ENCODE peak calls at places on chromosomes 13 and 19, in six cellular contexts. F is activated T-cell treated with anti-CD3 and anti-CD28 coated beads, Interleukin-2, amount 50 U/mL, for 72 hours; E is AG04449; D is NCI-H1436; O is endothelial cell; A is fibroblast of the aortic adventitia. C is an unnamed sample.

GRCh38 chr13:103350147-103350546 is 283.9 kb upstream of the SLC10A2 start:
- DNase-seq in F (no peak), E (no peak), D (no peak), O (no peak), A (no peak), C (no peak)

GRCh38 chr13:51520524-51520923 is 63.7 kb upstream of the WDFY2 start:
- DNase-seq in F (no peak), E (no peak), D (no peak), O (no peak), A (peak), C (no peak)

GRCh38 chr13:99654076-99654475 is 152.8 kb downstream of the TM9SF2 start:
- DNase-seq in F (no peak), E (no peak), D (no peak), O (no peak), A (no peak), C (no peak)

GRCh38 chr13:94859812-94860210 is 147.5 kb upstream of the SOX21 start:
- DNase-seq in F (no peak), E (no peak), D (no peak), O (no peak), A (no peak), C (no peak)

GRCh38 chr19:30450101-30450500 is 77.9 kb downstream of the ZNF536 start:
- DNase-seq in F (no peak), E (no peak), D (peak), O (peak), A (no peak), C (peak)

GRCh38 chr19:40422428-40423226 is 3.2 kb downstream of the SERTAD1 start:
- DNase-seq in F (no peak), E (no peak), D (no peak), O (no peak), A (peak), C (no peak)

GRCh38 chr13:99414048-99414995 is 87.0 kb upstream of the TM9SF2 start:
- DNase-seq in F (no peak), E (no peak), D (no peak), O (no peak), A (no peak), C (no peak)

GRCh38 chr19:1012334-1012733 is 8.6 kb downstream of the TMEM259 start:
- DNase-seq in F (no peak), E (no peak), D (no peak), O (no peak), A (no peak), C (no peak)

GRCh38 chr19:4208385-4209094 is 20.8 kb upstream of the EBI3 start:
- DNase-seq in F (no peak), E (no peak), D (peak), O (no peak), A (no peak), C (peak)

GRCh38 chr13:113184568-113185440 is 23.7 kb downstream of the PCID2 start:
- DNase-seq in F (no peak), E (no peak), D (no peak), O (no peak), A (no peak), C (no peak)

GRCh38 chr19:36775768-36776167 is 3.2 kb upstream of the ZNF850 start:
- DNase-seq in F (no peak), E (no peak), D (no peak), O (no peak), A (no peak), C (no peak)

GRCh38 chr19:53432088-53432661 is 391 bp downstream of the ZNF761 start:
- DNase-seq in F (peak), E (no peak), D (no peak), O (peak), A (peak), C (no peak)

GRCh38 chr19:18265611-18265981 is 8.7 kb downstream of the IQCN start:
- DNase-seq in F (no peak), E (no peak), D (no peak), O (no peak), A (no peak), C (no peak)

GRCh38 chr13:99316657-99317244 is 9.6 kb upstream of the GPR183 start:
- DNase-seq in F (no peak), E (no peak), D (no peak), O (no peak), A (no peak), C (no peak)

GRCh38 chr13:49635599-49636433 is 7.5 kb downstream of the ARL11 start:
- DNase-seq in F (peak), E (no peak), D (no peak), O (no peak), A (peak), C (peak)

GRCh38 chr19:50696065-50696425 is 23.6 kb downstream of the SHANK1 start:
- DNase-seq in F (no peak), E (no peak), D (no peak), O (no peak), A (no peak), C (no peak)

GRCh38 chr13:50991624-50992610 is 82.3 kb downstream of the RNASEH2B start:
- DNase-seq in F (peak), E (no peak), D (no peak), O (no peak), A (no peak), C (no peak)

GRCh38 chr13:21812192-21812626 is 141.3 kb downstream of the FGF9 start:
- DNase-seq in F (no peak), E (no peak), D (peak), O (no peak), A (no peak), C (no peak)

GRCh38 chr13:110445722-110446569 is 115.6 kb downstream of the RAB20 start:
- DNase-seq in F (no peak), E (no peak), D (no peak), O (no peak), A (no peak), C (no peak)

GRCh38 chr19:53511933-53512374 is 26.0 kb upstream of the ZNF331 start:
- DNase-seq in F (peak), E (no peak), D (peak), O (peak), A (peak), C (peak)

GRCh38 chr19:38267780-38268430 is 3.5 kb downstream of the SPINT2 start:
- DNase-seq in F (no peak), E (no peak), D (no peak), O (no peak), A (no peak), C (no peak)

GRCh38 chr19:38224014-38224862 is at the start of gene DPF1:
- DNase-seq in F (peak), E (no peak), D (peak), O (peak), A (peak), C (peak)

GRCh38 chr13:111510502-111511218 is 190.2 kb downstream of the TEX29 start:
- DNase-seq in F (no peak), E (no peak), D (no peak), O (no peak), A (no peak), C (no peak)

GRCh38 chr13:19927117-19927734 is 31.3 kb upstream of the ZMYM2 start:
- DNase-seq in F (no peak), E (no peak), D (no peak), O (no peak), A (peak), C (no peak)

GRCh38 chr19:5470264-5470671 is 15.1 kb downstream of the ZNRF4 start:
- DNase-seq in F (no peak), E (no peak), D (no peak), O (no peak), A (no peak), C (no peak)

GRCh38 chr13:77360032-77360431 is 33.1 kb upstream of the MYCBP2 start:
- DNase-seq in F (no peak), E (no peak), D (no peak), O (no peak), A (no peak), C (no peak)

GRCh38 chr19:1041272-1041834 is 1.4 kb downstream of the ABCA7 start:
- DNase-seq in F (no peak), E (no peak), D (no peak), O (no peak), A (no peak), C (peak)

GRCh38 chr19:10884273-10884672 is 12.9 kb downstream of the CARM1 start:
- DNase-seq in F (no peak), E (no peak), D (no peak), O (no peak), A (peak), C (no peak)

GRCh38 chr19:43784981-43785808 is 4.4 kb upstream of the KCNN4 start:
- DNase-seq in F (peak), E (no peak), D (peak), O (peak), A (peak), C (peak)

GRCh38 chr19:52896431-52897148 is 845 bp downstream of the ZNF320 start:
- DNase-seq in F (no peak), E (no peak), D (no peak), O (peak), A (peak), C (peak)

GRCh38 chr19:1690570-1691307 is 38.3 kb upstream of the TCF3 start:
- DNase-seq in F (peak), E (no peak), D (peak), O (no peak), A (no peak), C (peak)

GRCh38 chr13:110455941-110456340 is 105.6 kb downstream of the RAB20 start:
- DNase-seq in F (peak), E (no peak), D (peak), O (peak), A (peak), C (peak)

GRCh38 chr13:43767351-43767901 is 19.3 kb downstream of the ENOX1 start:
- DNase-seq in F (no peak), E (no peak), D (no peak), O (no peak), A (peak), C (no peak)

GRCh38 chr13:99314640-99315176 is 7.5 kb upstream of the GPR183 start:
- DNase-seq in F (peak), E (no peak), D (no peak), O (no peak), A (no peak), C (no peak)

GRCh38 chr13:49869514-49869913 is 66.6 kb downstream of the SPRYD7 start:
- DNase-seq in F (no peak), E (no peak), D (no peak), O (peak), A (peak), C (peak)

GRCh38 chr13:82749551-82749950 is 1132.7 kb downstream of the SLITRK1 start:
- DNase-seq in F (no peak), E (no peak), D (no peak), O (no peak), A (no peak), C (no peak)

GRCh38 chr13:74289130-74289529 is 154.9 kb upstream of the KLF12 start:
- DNase-seq in F (no peak), E (no peak), D (no peak), O (no peak), A (no peak), C (no peak)